ENCODE peak calls at places on chromosomes 6 and 20, in four cellular contexts. J is stimulated activated CD4-positive, alpha-beta T cell treated with anti-CD3 and anti-CD28 coated beads, Interleukin-1b, Interleukin-23, amount 100 ng/mL, for 48 hours; U is CD4-positive, alpha-beta memory T cell; B is immature natural killer cell. I is an unnamed sample.

GRCh38 chr6:111737065-111737521 is 131.4 kb upstream of the TRAF3IP2 start:
- DNase-seq in J (peak), U (no peak), B (peak), I (peak)

GRCh38 chr6:11600251-11600650 is 62.7 kb downstream of the TMEM170B start:
- DNase-seq in J (no peak), U (no peak), B (no peak), I (no peak)

GRCh38 chr6:1025821-1026220 is 286.1 kb upstream of the FOXQ1 start:
- DNase-seq in J (no peak), U (no peak), B (no peak), I (no peak)

GRCh38 chr20:32495217-32495565 is 89.9 kb downstream of the NOL4L start:
- DNase-seq in J (no peak), U (no peak), B (no peak), I (no peak)

GRCh38 chr6:5425267-5425666 is 164.0 kb downstream of the FARS2 start:
- DNase-seq in J (no peak), U (no peak), B (no peak), I (no peak)

GRCh38 chr20:57716202-57716601 is 6.4 kb upstream of the PMEPA1 start:
- DNase-seq in J (no peak), U (no peak), B (no peak), I (no peak)

GRCh38 chr6:31796993-31797385 is 1.4 kb upstream of the VARS1 start:
- DNase-seq in J (no peak), U (no peak), B (no peak), I (no peak)

GRCh38 chr6:111540971-111541719 is 58.1 kb upstream of the REV3L start:
- DNase-seq in J (no peak), U (no peak), B (no peak), I (no peak)

GRCh38 chr6:160202411-160202810 is 56.2 kb downstream of the SLC22A2 start:
- DNase-seq in J (no peak), U (no peak), B (no peak), I (no peak)

GRCh38 chr20:8930691-8931090 is 138.2 kb upstream of the PLCB4 start:
- DNase-seq in J (no peak), U (no peak), B (no peak), I (no peak)

GRCh38 chr6:52410979-52411378 is 9.2 kb upstream of the EFHC1 start:
- DNase-seq in J (no peak), U (no peak), B (no peak), I (no peak)

GRCh38 chr6:131062245-131063027 is 609 bp downstream of the EPB41L2 start:
- DNase-seq in J (no peak), U (peak), B (peak), I (peak)

GRCh38 chr20:1505871-1506270 is 14.7 kb upstream of the SIRPB2 start:
- DNase-seq in J (no peak), U (no peak), B (no peak), I (no peak)

GRCh38 chr6:30542915-30543314 is 13.4 kb downstream of the GNL1 start:
- DNase-seq in J (no peak), U (no peak), B (no peak), I (peak)